ENCODE peak calls at places on chromosomes 11 and 22, in seven cellular contexts. L is right cardiac atrium; C is amniotic epithelial cell; U is naive thymus-derived CD8-positive, alpha-beta T cell; Y is mucosa of descending colon; S is stimulated activated CD4-positive, alpha-beta T cell treated with anti-CD3 and anti-CD28 coated beads, TNF-alpha, amount 100 ng/mL, for 1 hour; F is HTR-8/SVneo. K is an unnamed sample.

GRCh38 chr11:71495286-71496090 is 31.6 kb upstream of the KRTAP5-7 start:
- DNase-seq in L (no peak), C (no peak), U (no peak), Y (no peak), S (no peak), F (no peak), K (no peak)

GRCh38 chr22:39264344-39265116 is 19.7 kb upstream of the PDGFB start:
- DNase-seq in L (peak), C (no peak), U (no peak), Y (no peak), S (no peak), F (no peak), K (peak)

GRCh38 chr11:9210922-9211320 is 54.2 kb downstream of the DENND5A start:
- DNase-seq in L (no peak), C (no peak), U (no peak), Y (no peak), S (no peak), F (no peak), K (no peak)

GRCh38 chr11:92662580-92662979 is 306.9 kb upstream of the MTNR1B start:
- DNase-seq in L (no peak), C (no peak), U (no peak), Y (no peak), S (no peak), F (no peak), K (no peak)

GRCh38 chr22:31822523-31822922 is 68.7 kb downstream of the DEPDC5 start:
- DNase-seq in L (no peak), C (no peak), U (no peak), Y (no peak), S (no peak), F (no peak), K (no peak)

GRCh38 chr22:47168900-47169800 is 406.7 kb downstream of the TBC1D22A start:
- DNase-seq in L (peak), C (no peak), U (no peak), Y (peak), S (no peak), F (peak), K (no peak)

GRCh38 chr11:119739021-119739703 is 10.2 kb upstream of the NECTIN1 start:
- DNase-seq in L (no peak), C (no peak), U (no peak), Y (no peak), S (no peak), F (no peak), K (no peak)

GRCh38 chr22:21626735-21627469 is 2.9 kb downstream of the YDJC start:
- DNase-seq in L (no peak), C (no peak), U (no peak), Y (no peak), S (no peak), F (no peak), K (no peak)

GRCh38 chr11:115819014-115819413 is 314.8 kb upstream of the CADM1 start:
- DNase-seq in L (no peak), C (no peak), U (no peak), Y (no peak), S (no peak), F (no peak), K (no peak)

GRCh38 chr11:105891685-105892084 is 130.4 kb downstream of the MSANTD4 start:
- DNase-seq in L (no peak), C (no peak), U (no peak), Y (no peak), S (no peak), F (no peak), K (no peak)

GRCh38 chr11:35943761-35944502 is at the start of gene LDLRAD3:
- DNase-seq in L (peak), C (peak), U (peak), Y (peak), S (no peak), F (peak), K (peak)

GRCh38 chr11:68002575-68002942 is 1.3 kb downstream of the UNC93B1 start:
- DNase-seq in L (peak), C (no peak), U (no peak), Y (peak), S (no peak), F (no peak), K (peak)

GRCh38 chr11:69009441-69010211 is 3.4 kb downstream of the MRGPRF start:
- DNase-seq in L (peak), C (no peak), U (no peak), Y (no peak), S (no peak), F (no peak), K (no peak)

GRCh38 chr22:39502109-39502788 is at the start of gene MIEF1:
- DNase-seq in L (peak), C (peak), U (peak), Y (peak), S (peak), F (peak), K (peak)

GRCh38 chr11:118438314-118438931 is 2.1 kb downstream of the KMT2A start:
- DNase-seq in L (peak), C (peak), U (peak), Y (no peak), S (no peak), F (peak), K (peak)

GRCh38 chr22:46046299-46046685 is 69.3 kb upstream of the WNT7B start:
- DNase-seq in L (peak), C (no peak), U (no peak), Y (peak), S (no peak), F (no peak), K (no peak)

GRCh38 chr11:124892131-124892530 is 5.5 kb downstream of the ROBO4 start:
- DNase-seq in L (no peak), C (no peak), U (no peak), Y (no peak), S (no peak), F (no peak), K (no peak)

GRCh38 chr11:110323786-110324185 is 27.4 kb upstream of the RDX start:
- DNase-seq in L (no peak), C (no peak), U (no peak), Y (no peak), S (no peak), F (no peak), K (no peak)

GRCh38 chr11:119842731-119843130 is 113.7 kb upstream of the NECTIN1 start:
- DNase-seq in L (no peak), C (no peak), U (no peak), Y (no peak), S (no peak), F (no peak), K (no peak)

GRCh38 chr11:62543680-62544444 is 2.7 kb downstream of the AHNAK start:
- DNase-seq in L (peak), C (no peak), U (no peak), Y (no peak), S (no peak), F (no peak), K (peak)

GRCh38 chr11:3022982-3023381 is 30.9 kb upstream of the NAP1L4 start:
- DNase-seq in L (peak), C (peak), U (no peak), Y (no peak), S (no peak), F (no peak), K (no peak)

GRCh38 chr11:57641426-57641825 is 8.3 kb downstream of the YPEL4 start:
- DNase-seq in L (no peak), C (peak), U (no peak), Y (no peak), S (no peak), F (peak), K (peak)

K was measured in RPMI8226.